ENCODE peak calls at places on chromosome 7, in four cellular contexts. One of them, this sample, is unnamed.

GRCh38 chr7:128932862-128933821 is 4.6 kb upstream of the IRF5 start:
- DNase-seq in fibroblast of lung: no peak
- DNase-seq in foreskin keratinocyte: no peak
- DNase-seq in adrenal gland: peak
- DNase-seq in this sample: peak

GRCh38 chr7:121041516-121042148 is 53.1 kb downstream of the CPED1 start:
- DNase-seq in fibroblast of lung: peak
- DNase-seq in foreskin keratinocyte: no peak
- DNase-seq in adrenal gland: no peak
- DNase-seq in this sample: no peak

GRCh38 chr7:106593028-106593417 is 67.9 kb downstream of the CCDC71L start:
- DNase-seq in fibroblast of lung: no peak
- DNase-seq in foreskin keratinocyte: no peak
- DNase-seq in adrenal gland: no peak
- DNase-seq in this sample: no peak

GRCh38 chr7:36526720-36527548 is 137.3 kb downstream of the ANLN start:
- DNase-seq in fibroblast of lung: peak
- DNase-seq in foreskin keratinocyte: peak
- DNase-seq in adrenal gland: no peak
- DNase-seq in this sample: no peak

GRCh38 chr7:6628045-6628444 is 9.1 kb upstream of the ZNF316 start:
- DNase-seq in fibroblast of lung: no peak
- DNase-seq in foreskin keratinocyte: peak
- DNase-seq in adrenal gland: no peak
- DNase-seq in this sample: no peak

GRCh38 chr7:30001953-30002352 is 12.4 kb upstream of the SCRN1 start:
- DNase-seq in fibroblast of lung: no peak
- DNase-seq in foreskin keratinocyte: no peak
- DNase-seq in adrenal gland: no peak
- DNase-seq in this sample: no peak

GRCh38 chr7:30378275-30378674 is 93.9 kb downstream of the ZNRF2 start:
- DNase-seq in fibroblast of lung: no peak
- DNase-seq in foreskin keratinocyte: no peak
- DNase-seq in adrenal gland: no peak
- DNase-seq in this sample: no peak

GRCh38 chr7:79455173-79455790 is 1.8 kb upstream of the MAGI2 start:
- DNase-seq in fibroblast of lung: no peak
- DNase-seq in foreskin keratinocyte: no peak
- DNase-seq in adrenal gland: peak
- DNase-seq in this sample: no peak

GRCh38 chr7:16609842-16610450 is 35.6 kb downstream of the ANKMY2 start:
- DNase-seq in fibroblast of lung: no peak
- DNase-seq in foreskin keratinocyte: no peak
- DNase-seq in adrenal gland: no peak
- DNase-seq in this sample: no peak

GRCh38 chr7:143395187-143396149 is 13.2 kb downstream of the EPHA1 start:
- DNase-seq in fibroblast of lung: no peak
- DNase-seq in foreskin keratinocyte: no peak
- DNase-seq in adrenal gland: peak
- DNase-seq in this sample: no peak

GRCh38 chr7:21767300-21767900 is 178.3 kb downstream of the CDCA7L start:
- DNase-seq in fibroblast of lung: peak
- DNase-seq in foreskin keratinocyte: peak
- DNase-seq in adrenal gland: peak
- DNase-seq in this sample: no peak

GRCh38 chr7:34757570-34758110 is 99.6 kb downstream of the NPSR1 start:
- DNase-seq in fibroblast of lung: no peak
- DNase-seq in foreskin keratinocyte: no peak
- DNase-seq in adrenal gland: no peak
- DNase-seq in this sample: no peak

GRCh38 chr7:20831976-20832375 is 45.3 kb upstream of the SP8 start:
- DNase-seq in fibroblast of lung: no peak
- DNase-seq in foreskin keratinocyte: no peak
- DNase-seq in adrenal gland: no peak
- DNase-seq in this sample: no peak

GRCh38 chr7:127862540-127862939 is 168.7 kb downstream of the LRRC4 start:
- DNase-seq in fibroblast of lung: no peak
- DNase-seq in foreskin keratinocyte: no peak
- DNase-seq in adrenal gland: no peak
- DNase-seq in this sample: no peak
- H3K27ac ChIP-seq in fibroblast of lung: no peak
- H3K27ac ChIP-seq in foreskin keratinocyte: no peak
- H3K27ac ChIP-seq in adrenal gland: no peak
- H3K27ac ChIP-seq in this sample: no peak

DNA sequence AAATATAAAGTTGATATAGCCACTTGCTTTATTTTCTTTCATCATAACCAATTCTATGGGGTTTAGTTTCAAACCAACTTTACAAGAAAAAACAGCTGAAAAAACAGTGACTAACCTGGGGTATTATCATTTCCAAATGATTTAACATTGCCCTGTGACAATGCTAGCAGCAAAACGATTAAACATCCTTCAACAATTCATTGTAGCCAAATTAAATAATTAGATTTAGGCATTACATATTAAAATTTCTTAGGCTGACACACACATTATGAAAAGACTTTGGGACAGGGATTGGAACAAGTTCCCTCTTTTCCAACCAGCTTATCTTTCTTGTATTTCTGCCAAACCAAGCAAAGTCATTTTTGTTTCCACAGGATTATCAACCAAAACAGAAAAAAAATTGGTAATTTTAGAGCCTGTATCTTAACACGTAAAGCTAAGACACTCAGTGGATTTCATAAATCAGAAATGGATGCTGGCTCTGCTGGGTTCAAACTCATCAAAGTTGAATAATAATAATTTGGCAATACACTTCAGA is 84.0 kb downstream of the SEMA3D start:
- DNase-seq in fibroblast of lung: peak
- DNase-seq in foreskin keratinocyte: no peak
- DNase-seq in adrenal gland: no peak
- DNase-seq in this sample: no peak
- H3K27ac ChIP-seq in fibroblast of lung: no peak
- H3K27ac ChIP-seq in foreskin keratinocyte: no peak
- H3K27ac ChIP-seq in adrenal gland: no peak
- H3K27ac ChIP-seq in this sample: no peak

DNA sequence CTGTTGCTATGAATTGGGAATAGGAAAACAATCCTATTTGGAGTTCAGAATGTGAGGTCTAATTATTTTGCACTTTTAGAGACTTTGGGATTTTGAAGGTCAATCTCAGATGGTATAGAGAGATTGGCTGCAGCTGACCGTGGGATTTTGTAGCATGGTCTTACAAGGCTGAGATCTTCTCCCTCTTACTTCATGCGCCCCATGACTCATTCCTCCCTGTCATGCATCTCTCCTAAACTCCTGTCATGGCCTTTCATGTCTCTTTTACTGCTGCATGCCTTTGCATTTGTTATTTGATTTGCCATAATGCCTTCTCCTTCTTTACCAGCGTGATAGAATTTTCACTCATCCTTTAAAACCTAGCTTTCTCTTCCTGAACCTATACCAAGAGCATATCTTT is 133.1 kb downstream of the BBS9 start:
- DNase-seq in fibroblast of lung: no peak
- DNase-seq in foreskin keratinocyte: no peak
- DNase-seq in adrenal gland: no peak
- DNase-seq in this sample: no peak
- H3K27ac ChIP-seq in fibroblast of lung: no peak
- H3K27ac ChIP-seq in foreskin keratinocyte: no peak
- H3K27ac ChIP-seq in adrenal gland: no peak
- H3K27ac ChIP-seq in this sample: no peak

DNA sequence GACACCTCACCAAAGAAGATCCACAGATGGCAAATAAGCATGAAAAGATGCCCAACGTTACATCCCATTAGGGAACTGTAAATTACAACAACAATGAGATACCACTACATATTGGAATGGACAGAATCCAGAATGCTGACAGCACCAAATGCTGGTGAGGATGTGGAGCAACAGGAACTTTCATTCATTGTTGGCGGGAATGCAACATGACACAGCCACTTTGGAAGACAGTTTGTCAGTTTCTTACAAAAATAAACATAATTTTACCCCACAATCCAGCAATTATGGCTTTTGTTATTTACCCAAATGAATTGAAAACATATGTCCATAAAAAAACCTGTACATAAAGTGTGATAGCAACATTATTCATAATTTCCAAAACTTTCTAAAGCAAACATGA is 176.8 kb downstream of the C7orf25 start:
- DNase-seq in fibroblast of lung: no peak
- DNase-seq in foreskin keratinocyte: no peak
- DNase-seq in adrenal gland: no peak
- DNase-seq in this sample: no peak
- H3K27ac ChIP-seq in fibroblast of lung: no peak
- H3K27ac ChIP-seq in foreskin keratinocyte: no peak
- H3K27ac ChIP-seq in adrenal gland: no peak
- H3K27ac ChIP-seq in this sample: no peak

DNA sequence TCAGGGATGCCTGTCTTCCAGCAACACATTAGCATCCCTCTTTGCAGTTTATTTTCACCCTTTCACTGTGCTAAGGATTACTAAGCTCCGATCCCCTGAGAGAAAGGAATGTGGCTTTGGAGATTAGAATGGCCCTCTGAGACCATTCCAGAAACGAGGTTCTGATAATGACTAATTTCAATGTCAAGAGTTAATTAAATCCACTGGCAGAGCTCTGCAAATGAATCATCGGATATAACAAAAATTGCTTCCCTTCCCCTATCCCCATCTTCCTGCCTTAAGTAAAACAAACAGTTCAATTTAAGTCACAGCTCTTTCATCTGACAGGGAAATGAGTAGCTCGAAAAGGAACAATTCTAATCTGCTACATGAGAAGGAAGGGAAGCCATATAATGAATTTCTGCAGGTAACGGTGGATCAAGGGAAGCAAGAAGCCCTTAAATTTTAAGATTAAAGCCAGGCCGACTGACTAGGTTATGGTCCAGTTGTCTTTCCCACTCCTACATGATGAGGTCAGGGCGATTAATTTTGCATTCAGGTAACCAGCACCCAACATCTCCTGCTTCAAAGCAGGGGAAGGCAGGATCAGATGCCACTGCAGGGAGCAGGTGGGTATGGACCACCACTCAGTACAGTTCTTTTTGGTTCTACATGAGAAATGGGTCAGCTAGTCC is 50.5 kb downstream of the MALSU1 start:
- DNase-seq in fibroblast of lung: peak
- DNase-seq in foreskin keratinocyte: no peak
- DNase-seq in adrenal gland: no peak
- DNase-seq in this sample: no peak
- H3K27ac ChIP-seq in fibroblast of lung: peak
- H3K27ac ChIP-seq in foreskin keratinocyte: no peak
- H3K27ac ChIP-seq in adrenal gland: no peak
- H3K27ac ChIP-seq in this sample: no peak

DNA sequence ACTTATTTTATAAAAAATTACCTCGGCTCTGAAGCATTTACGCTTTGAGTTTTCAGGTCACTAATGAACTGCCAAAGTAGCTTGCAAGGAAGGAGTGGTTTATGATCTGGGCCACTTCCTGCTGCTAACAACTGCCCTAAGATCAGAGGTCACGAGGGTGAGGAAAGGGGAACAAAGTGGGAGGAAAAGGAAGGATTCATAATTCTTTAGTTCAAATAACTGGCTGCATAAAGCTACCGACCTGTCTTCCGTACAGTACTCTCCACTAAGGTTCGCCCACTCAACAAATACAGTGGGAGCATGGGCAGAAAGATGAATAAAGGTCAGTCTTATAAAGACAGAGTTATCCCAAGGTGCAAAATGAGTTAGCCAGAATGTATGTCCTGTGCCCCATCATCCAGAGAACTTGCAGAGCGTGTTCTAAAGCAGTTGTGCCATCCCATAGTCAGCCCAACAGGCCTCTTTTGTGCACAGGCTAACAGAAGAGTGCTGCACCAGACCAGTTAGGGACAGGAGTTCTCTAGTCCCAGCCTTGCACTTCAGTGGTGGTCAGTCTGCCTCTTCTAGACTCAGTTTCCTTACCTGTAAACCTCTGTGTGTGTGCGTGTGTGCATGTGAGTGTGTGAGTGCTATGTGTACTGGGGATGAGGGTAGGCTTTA is 65.9 kb downstream of the CREB3L2 start:
- DNase-seq in fibroblast of lung: no peak
- DNase-seq in foreskin keratinocyte: no peak
- DNase-seq in adrenal gland: peak
- DNase-seq in this sample: no peak
- H3K27ac ChIP-seq in fibroblast of lung: peak
- H3K27ac ChIP-seq in foreskin keratinocyte: no peak
- H3K27ac ChIP-seq in adrenal gland: no peak
- H3K27ac ChIP-seq in this sample: no peak

GRCh38 chr7:55177068-55177530 is 158.3 kb downstream of the EGFR start:
- DNase-seq in fibroblast of lung: peak
- DNase-seq in foreskin keratinocyte: no peak
- DNase-seq in adrenal gland: no peak
- DNase-seq in this sample: no peak
- H3K27ac ChIP-seq in fibroblast of lung: no peak
- H3K27ac ChIP-seq in foreskin keratinocyte: no peak
- H3K27ac ChIP-seq in adrenal gland: no peak
- H3K27ac ChIP-seq in this sample: no peak

DNA sequence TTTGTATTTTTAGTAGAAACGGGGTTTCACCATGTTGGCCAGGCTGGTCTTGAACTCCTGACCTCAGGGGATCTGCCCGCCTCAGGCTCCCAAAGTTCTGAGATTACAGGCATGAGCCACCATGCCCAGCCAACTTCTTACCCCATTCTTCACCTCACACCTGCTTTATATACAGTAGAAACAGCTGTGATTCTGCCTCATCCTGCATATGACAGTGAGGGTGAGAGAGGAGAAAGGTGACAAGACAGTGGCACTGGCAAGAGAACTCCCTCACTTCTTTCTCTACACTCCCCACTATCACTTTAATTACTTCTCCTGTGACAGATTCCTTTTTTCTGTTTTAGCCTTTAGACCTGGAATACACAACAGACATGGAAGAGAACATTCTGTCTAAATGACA is 61.8 kb upstream of the CAPZA2 start:
- DNase-seq in fibroblast of lung: no peak
- DNase-seq in foreskin keratinocyte: no peak
- DNase-seq in adrenal gland: no peak
- DNase-seq in this sample: no peak
- H3K27ac ChIP-seq in fibroblast of lung: no peak
- H3K27ac ChIP-seq in foreskin keratinocyte: peak
- H3K27ac ChIP-seq in adrenal gland: no peak
- H3K27ac ChIP-seq in this sample: no peak

GRCh38 chr7:78221961-78222751 is 423.6 kb downstream of the PHTF2 start:
- DNase-seq in fibroblast of lung: peak
- DNase-seq in foreskin keratinocyte: no peak
- DNase-seq in adrenal gland: no peak
- DNase-seq in this sample: no peak
- H3K27ac ChIP-seq in fibroblast of lung: no peak
- H3K27ac ChIP-seq in foreskin keratinocyte: no peak
- H3K27ac ChIP-seq in adrenal gland: no peak
- H3K27ac ChIP-seq in this sample: no peak